ENCODE peak calls at places on chromosomes 2 and 18, in four cellular contexts. One of them, this sample, is unnamed.

GRCh38 chr18:77557030-77557429 is 307.4 kb downstream of the GALR1 start:
- DNase-seq in NCI-H2081: no peak
- DNase-seq in aorta: no peak
- DNase-seq in SW480: peak
- DNase-seq in this sample: peak

GRCh38 chr2:240687741-240688562 is 3.7 kb upstream of the AQP12A start:
- DNase-seq in NCI-H2081: no peak
- DNase-seq in aorta: no peak
- DNase-seq in SW480: no peak
- DNase-seq in this sample: no peak

GRCh38 chr18:26133652-26134051 is at the start of gene PSMA8:
- DNase-seq in NCI-H2081: no peak
- DNase-seq in aorta: peak
- DNase-seq in SW480: no peak
- DNase-seq in this sample: peak

GRCh38 chr2:203453858-203454451 is 81.1 kb downstream of the RAPH1 start:
- DNase-seq in NCI-H2081: peak
- DNase-seq in aorta: no peak
- DNase-seq in SW480: peak
- DNase-seq in this sample: peak

GRCh38 chr2:237714690-237715458 is 83.7 kb upstream of the RBM44 start:
- DNase-seq in NCI-H2081: no peak
- DNase-seq in aorta: no peak
- DNase-seq in SW480: no peak
- DNase-seq in this sample: no peak

GRCh38 chr2:189362283-189362682 is 79.0 kb upstream of the WDR75 start:
- DNase-seq in NCI-H2081: no peak
- DNase-seq in aorta: no peak
- DNase-seq in SW480: no peak
- DNase-seq in this sample: no peak

GRCh38 chr2:36425771-36426340 is 70.3 kb downstream of the CRIM1 start:
- DNase-seq in NCI-H2081: no peak
- DNase-seq in aorta: no peak
- DNase-seq in SW480: no peak
- DNase-seq in this sample: no peak

GRCh38 chr2:109601693-109602250 is 12.0 kb downstream of the SEPTIN10 start:
- DNase-seq in NCI-H2081: no peak
- DNase-seq in aorta: no peak
- DNase-seq in SW480: no peak
- DNase-seq in this sample: no peak

GRCh38 chr2:206642075-206643025 is at the start of gene FAM237A:
- DNase-seq in NCI-H2081: no peak
- DNase-seq in aorta: peak
- DNase-seq in SW480: no peak
- DNase-seq in this sample: peak

GRCh38 chr2:106841886-106842645 is 43.9 kb downstream of the ST6GAL2 start:
- DNase-seq in NCI-H2081: peak
- DNase-seq in aorta: no peak
- DNase-seq in SW480: no peak
- DNase-seq in this sample: no peak

GRCh38 chr2:103355287-103355686 is 593.5 kb downstream of the TMEM182 start:
- DNase-seq in NCI-H2081: no peak
- DNase-seq in aorta: no peak
- DNase-seq in SW480: no peak
- DNase-seq in this sample: no peak

GRCh38 chr2:143246815-143247744 is 117.9 kb downstream of the ARHGAP15 start:
- DNase-seq in NCI-H2081: no peak
- DNase-seq in aorta: no peak
- DNase-seq in SW480: no peak
- DNase-seq in this sample: no peak

GRCh38 chr2:11103984-11104793 is 51.1 kb upstream of the SLC66A3 start:
- DNase-seq in NCI-H2081: no peak
- DNase-seq in aorta: no peak
- DNase-seq in SW480: no peak
- DNase-seq in this sample: no peak

GRCh38 chr18:9711361-9712129 is 3.4 kb downstream of the RAB31 start:
- DNase-seq in NCI-H2081: no peak
- DNase-seq in aorta: no peak
- DNase-seq in SW480: no peak
- DNase-seq in this sample: no peak

GRCh38 chr18:35324926-35325655 is 19.1 kb downstream of the ZNF24 start:
- DNase-seq in NCI-H2081: no peak
- DNase-seq in aorta: no peak
- DNase-seq in SW480: no peak
- DNase-seq in this sample: no peak

GRCh38 chr2:219525533-219526232 is 11.4 kb downstream of the ASIC4 start:
- DNase-seq in NCI-H2081: no peak
- DNase-seq in aorta: no peak
- DNase-seq in SW480: no peak
- DNase-seq in this sample: peak

GRCh38 chr2:201472411-201472810 is 20.9 kb downstream of the STRADB start:
- DNase-seq in NCI-H2081: no peak
- DNase-seq in aorta: no peak
- DNase-seq in SW480: no peak
- DNase-seq in this sample: no peak

GRCh38 chr2:203711399-203711798 is 5.0 kb downstream of the CD28 start:
- DNase-seq in NCI-H2081: no peak
- DNase-seq in aorta: no peak
- DNase-seq in SW480: no peak
- DNase-seq in this sample: no peak

GRCh38 chr2:181684454-181685149 is 4.3 kb upstream of the NEUROD1 start:
- DNase-seq in NCI-H2081: no peak
- DNase-seq in aorta: no peak
- DNase-seq in SW480: no peak
- DNase-seq in this sample: no peak

GRCh38 chr18:23924813-23925212 is 89.7 kb upstream of the TTC39C start:
- DNase-seq in NCI-H2081: no peak
- DNase-seq in aorta: no peak
- DNase-seq in SW480: peak
- DNase-seq in this sample: no peak

GRCh38 chr2:236536727-236537398 is 32.8 kb upstream of the ACKR3 start:
- DNase-seq in NCI-H2081: no peak
- DNase-seq in aorta: no peak
- DNase-seq in SW480: no peak
- DNase-seq in this sample: no peak

GRCh38 chr2:9570182-9571060 is 14.8 kb upstream of the ADAM17 start:
- DNase-seq in NCI-H2081: no peak
- DNase-seq in aorta: no peak
- DNase-seq in SW480: no peak
- DNase-seq in this sample: no peak